ENCODE peak calls at places on chromosomes 16 and 17, in seven cellular contexts. One of them, this sample, is unnamed.

GRCh38 chr17:79114455-79115301 is 40.1 kb downstream of the ENGASE start:
- DNase-seq in psoas muscle: peak; percentile 44
- DNase-seq in A549: no peak
- DNase-seq in lung microvascular endothelial cell: no peak
- DNase-seq in aorta: no peak
- DNase-seq in HFFc6: no peak
- DNase-seq in iPS-NIHi11: peak; percentile 78
- DNase-seq in this sample: no peak

GRCh38 chr17:58005031-58005727 is 1.9 kb downstream of the SRSF1 start:
- DNase-seq in HFFc6: no peak
- DNase-seq in aorta: no peak
- DNase-seq in A549: no peak
- DNase-seq in lung microvascular endothelial cell: peak; percentile 22
- DNase-seq in psoas muscle: no peak
- DNase-seq in iPS-NIHi11: no peak
- DNase-seq in this sample: no peak

GRCh38 chr16:66503030-66503429 is 46.9 kb downstream of the TK2 start:
- DNase-seq in lung microvascular endothelial cell: no peak
- DNase-seq in iPS-NIHi11: no peak
- DNase-seq in HFFc6: no peak
- DNase-seq in psoas muscle: no peak
- DNase-seq in A549: no peak
- DNase-seq in aorta: peak; percentile 70
- DNase-seq in this sample: no peak

GRCh38 chr17:54153423-54153822 is 330.7 kb downstream of the KIF2B start:
- DNase-seq in lung microvascular endothelial cell: no peak
- DNase-seq in A549: no peak
- DNase-seq in iPS-NIHi11: no peak
- DNase-seq in psoas muscle: no peak
- DNase-seq in aorta: no peak
- DNase-seq in HFFc6: no peak
- DNase-seq in this sample: no peak

GRCh38 chr17:45394913-45395568 is 37.6 kb downstream of the ARHGAP27 start:
- DNase-seq in HFFc6: peak; percentile 74
- DNase-seq in lung microvascular endothelial cell: peak; percentile 81
- DNase-seq in iPS-NIHi11: peak; percentile 96
- DNase-seq in psoas muscle: peak; percentile 67
- DNase-seq in aorta: no peak
- DNase-seq in A549: peak; percentile 95
- DNase-seq in this sample: peak; percentile 78

GRCh38 chr17:38421224-38421841 is 6.9 kb upstream of the ARHGAP23 start:
- DNase-seq in iPS-NIHi11: no peak
- DNase-seq in lung microvascular endothelial cell: no peak
- DNase-seq in A549: no peak
- DNase-seq in psoas muscle: no peak
- DNase-seq in HFFc6: peak; percentile 16
- DNase-seq in aorta: peak; percentile 87
- DNase-seq in this sample: peak; percentile 29

GRCh38 chr17:71900830-71901229 is 220.0 kb upstream of the SOX9 start:
- DNase-seq in iPS-NIHi11: no peak
- DNase-seq in lung microvascular endothelial cell: no peak
- DNase-seq in psoas muscle: no peak
- DNase-seq in HFFc6: peak; percentile 1
- DNase-seq in A549: no peak
- DNase-seq in aorta: no peak
- DNase-seq in this sample: no peak

GRCh38 chr16:1991588-1992474 is 2.1 kb downstream of the SYNGR3 start:
- DNase-seq in lung microvascular endothelial cell: peak; percentile 91
- DNase-seq in psoas muscle: peak; percentile 96
- DNase-seq in A549: peak; percentile 73
- DNase-seq in aorta: peak; percentile 98
- DNase-seq in iPS-NIHi11: peak; percentile 98
- DNase-seq in HFFc6: peak; percentile 66
- DNase-seq in this sample: peak; percentile 88

GRCh38 chr17:67390646-67391480 is 13.8 kb downstream of the PITPNC1 start:
- DNase-seq in iPS-NIHi11: no peak
- DNase-seq in HFFc6: peak; percentile 93
- DNase-seq in A549: peak; percentile 42
- DNase-seq in psoas muscle: no peak
- DNase-seq in lung microvascular endothelial cell: peak; percentile 97
- DNase-seq in aorta: no peak
- DNase-seq in this sample: peak; percentile 93

GRCh38 chr17:8041249-8041928 is 2.5 kb downstream of the ALOX15B start:
- DNase-seq in aorta: peak; percentile 42
- DNase-seq in iPS-NIHi11: no peak
- DNase-seq in HFFc6: peak; percentile 51
- DNase-seq in psoas muscle: no peak
- DNase-seq in lung microvascular endothelial cell: peak; percentile 71
- DNase-seq in A549: peak; percentile 81
- DNase-seq in this sample: peak; percentile 66

GRCh38 chr17:48586355-48586924 is 3.6 kb downstream of the HOXB3 start:
- DNase-seq in psoas muscle: no peak
- DNase-seq in aorta: no peak
- DNase-seq in lung microvascular endothelial cell: no peak
- DNase-seq in A549: no peak
- DNase-seq in iPS-NIHi11: no peak
- DNase-seq in HFFc6: no peak
- DNase-seq in this sample: peak; percentile 36

GRCh38 chr16:80723091-80723490 is 81.3 kb downstream of the CDYL2 start:
- DNase-seq in HFFc6: no peak
- DNase-seq in A549: no peak
- DNase-seq in psoas muscle: no peak
- DNase-seq in lung microvascular endothelial cell: no peak
- DNase-seq in iPS-NIHi11: no peak
- DNase-seq in aorta: no peak
- DNase-seq in this sample: no peak

GRCh38 chr17:44155488-44155887 is 13.8 kb downstream of the HROB start:
- DNase-seq in aorta: no peak
- DNase-seq in lung microvascular endothelial cell: no peak
- DNase-seq in HFFc6: no peak
- DNase-seq in A549: no peak
- DNase-seq in iPS-NIHi11: no peak
- DNase-seq in psoas muscle: no peak
- DNase-seq in this sample: no peak

GRCh38 chr17:17872468-17873345 is 35.9 kb upstream of the SREBF1 start:
- DNase-seq in lung microvascular endothelial cell: peak; percentile 37
- DNase-seq in A549: no peak
- DNase-seq in HFFc6: peak; percentile 32
- DNase-seq in aorta: no peak
- DNase-seq in iPS-NIHi11: no peak
- DNase-seq in psoas muscle: no peak
- DNase-seq in this sample: no peak

GRCh38 chr16:51762081-51762995 is 611.3 kb upstream of the SALL1 start:
- DNase-seq in iPS-NIHi11: peak; percentile 77
- DNase-seq in HFFc6: peak; percentile 60
- DNase-seq in psoas muscle: peak; percentile 54
- DNase-seq in A549: peak; percentile 51
- DNase-seq in lung microvascular endothelial cell: peak; percentile 65
- DNase-seq in aorta: peak; percentile 86
- DNase-seq in this sample: peak; percentile 36

GRCh38 chr16:12618515-12618914 is 185.2 kb downstream of the CPPED1 start:
- DNase-seq in iPS-NIHi11: no peak
- DNase-seq in lung microvascular endothelial cell: no peak
- DNase-seq in psoas muscle: no peak
- DNase-seq in aorta: no peak
- DNase-seq in HFFc6: no peak
- DNase-seq in A549: no peak
- DNase-seq in this sample: no peak

GRCh38 chr16:12876778-12877177 is 24.6 kb upstream of the SHISA9 start:
- DNase-seq in psoas muscle: no peak
- DNase-seq in aorta: no peak
- DNase-seq in iPS-NIHi11: no peak
- DNase-seq in A549: no peak
- DNase-seq in HFFc6: no peak
- DNase-seq in lung microvascular endothelial cell: no peak
- DNase-seq in this sample: no peak

GRCh38 chr17:65430209-65430833 is 131.1 kb downstream of the AXIN2 start:
- DNase-seq in A549: no peak
- DNase-seq in HFFc6: no peak
- DNase-seq in iPS-NIHi11: no peak
- DNase-seq in psoas muscle: no peak
- DNase-seq in aorta: no peak
- DNase-seq in lung microvascular endothelial cell: no peak
- DNase-seq in this sample: no peak

GRCh38 chr17:7632492-7632894 is 2.6 kb downstream of the SHBG start:
- DNase-seq in iPS-NIHi11: peak; percentile 83
- DNase-seq in aorta: no peak
- DNase-seq in psoas muscle: no peak
- DNase-seq in A549: peak; percentile 79
- DNase-seq in lung microvascular endothelial cell: peak; percentile 50
- DNase-seq in HFFc6: peak; percentile 51
- DNase-seq in this sample: peak; percentile 24

GRCh38 chr17:82241183-82241925 is 12.5 kb downstream of the SLC16A3 start:
- DNase-seq in A549: no peak
- DNase-seq in lung microvascular endothelial cell: peak; percentile 84
- DNase-seq in psoas muscle: peak; percentile 83
- DNase-seq in iPS-NIHi11: no peak
- DNase-seq in HFFc6: peak; percentile 81
- DNase-seq in aorta: peak; percentile 93
- DNase-seq in this sample: peak; percentile 85

GRCh38 chr17:2105663-2106062 is 50.8 kb downstream of the HIC1 start:
- DNase-seq in lung microvascular endothelial cell: no peak
- DNase-seq in psoas muscle: no peak
- DNase-seq in aorta: no peak
- DNase-seq in iPS-NIHi11: no peak
- DNase-seq in A549: no peak
- DNase-seq in HFFc6: no peak
- DNase-seq in this sample: no peak

GRCh38 chr16:56262148-56262878 is 71.0 kb downstream of the GNAO1 start:
- DNase-seq in aorta: no peak
- DNase-seq in HFFc6: no peak
- DNase-seq in A549: no peak
- DNase-seq in psoas muscle: no peak
- DNase-seq in iPS-NIHi11: no peak
- DNase-seq in lung microvascular endothelial cell: no peak
- DNase-seq in this sample: no peak

GRCh38 chr17:4739122-4740024 is at the start of the genes CXCL16 and ZMYND15:
- DNase-seq in A549: peak; percentile 85
- DNase-seq in psoas muscle: peak; percentile 57
- DNase-seq in lung microvascular endothelial cell: peak; percentile 45
- DNase-seq in aorta: peak; percentile 90
- DNase-seq in HFFc6: no peak
- DNase-seq in iPS-NIHi11: peak; percentile 80
- DNase-seq in this sample: peak; percentile 49

GRCh38 chr17:82661717-82662683 is 13.8 kb upstream of the WDR45B start:
- DNase-seq in HFFc6: no peak
- DNase-seq in psoas muscle: peak; percentile 7
- DNase-seq in aorta: peak; percentile 60
- DNase-seq in A549: no peak
- DNase-seq in iPS-NIHi11: no peak
- DNase-seq in lung microvascular endothelial cell: no peak
- DNase-seq in this sample: no peak

GRCh38 chr17:70644093-70644492 is 474.8 kb downstream of the KCNJ2 start:
- DNase-seq in HFFc6: no peak
- DNase-seq in lung microvascular endothelial cell: no peak
- DNase-seq in aorta: no peak
- DNase-seq in iPS-NIHi11: no peak
- DNase-seq in psoas muscle: no peak
- DNase-seq in A549: no peak
- DNase-seq in this sample: peak; percentile 4

GRCh38 chr16:88195021-88195581 is 187.7 kb upstream of the ZNF469 start:
- DNase-seq in psoas muscle: no peak
- DNase-seq in lung microvascular endothelial cell: no peak
- DNase-seq in iPS-NIHi11: no peak
- DNase-seq in A549: no peak
- DNase-seq in HFFc6: no peak
- DNase-seq in aorta: no peak
- DNase-seq in this sample: no peak

GRCh38 chr16:85173981-85174751 is 61.9 kb upstream of the CIBAR2 start:
- DNase-seq in HFFc6: peak; percentile 88
- DNase-seq in lung microvascular endothelial cell: peak; percentile 68
- DNase-seq in A549: peak; percentile 76
- DNase-seq in psoas muscle: peak; percentile 73
- DNase-seq in aorta: peak; percentile 91
- DNase-seq in iPS-NIHi11: no peak
- DNase-seq in this sample: peak; percentile 72

GRCh38 chr16:54296543-54296942 is 10.0 kb upstream of the IRX3 start:
- DNase-seq in iPS-NIHi11: no peak
- DNase-seq in HFFc6: no peak
- DNase-seq in A549: no peak
- DNase-seq in lung microvascular endothelial cell: no peak
- DNase-seq in aorta: no peak
- DNase-seq in psoas muscle: no peak
- DNase-seq in this sample: no peak

GRCh38 chr17:66276328-66276937 is 26.0 kb upstream of the PRKCA start:
- DNase-seq in HFFc6: peak; percentile 22
- DNase-seq in lung microvascular endothelial cell: peak; percentile 19
- DNase-seq in iPS-NIHi11: no peak
- DNase-seq in psoas muscle: no peak
- DNase-seq in aorta: no peak
- DNase-seq in A549: peak; percentile 39
- DNase-seq in this sample: peak; percentile 15

GRCh38 chr17:37743612-37743874 is 1.3 kb downstream of the HNF1B start:
- DNase-seq in HFFc6: no peak
- DNase-seq in aorta: no peak
- DNase-seq in iPS-NIHi11: peak; percentile 26
- DNase-seq in A549: peak; percentile 91
- DNase-seq in lung microvascular endothelial cell: no peak
- DNase-seq in psoas muscle: no peak
- DNase-seq in this sample: no peak

GRCh38 chr16:9135797-9136196 is 44.4 kb downstream of the HAPSTR1 start:
- DNase-seq in lung microvascular endothelial cell: peak; percentile 21
- DNase-seq in aorta: peak; percentile 40
- DNase-seq in HFFc6: no peak
- DNase-seq in psoas muscle: no peak
- DNase-seq in iPS-NIHi11: no peak
- DNase-seq in A549: no peak
- DNase-seq in this sample: no peak

GRCh38 chr17:47663997-47664941 is 14.6 kb downstream of the KPNB1 start:
- DNase-seq in psoas muscle: no peak
- DNase-seq in A549: peak; percentile 76
- DNase-seq in iPS-NIHi11: peak; percentile 69
- DNase-seq in lung microvascular endothelial cell: peak; percentile 70
- DNase-seq in HFFc6: peak; percentile 48
- DNase-seq in aorta: no peak
- DNase-seq in this sample: peak; percentile 80

GRCh38 chr17:16989953-16990860 is 18.3 kb upstream of the TNFRSF13B start:
- DNase-seq in lung microvascular endothelial cell: no peak
- DNase-seq in A549: no peak
- DNase-seq in HFFc6: peak; percentile 69
- DNase-seq in psoas muscle: no peak
- DNase-seq in iPS-NIHi11: no peak
- DNase-seq in aorta: no peak
- DNase-seq in this sample: no peak

GRCh38 chr16:79264237-79265104 is 336.1 kb downstream of the MAF start:
- DNase-seq in aorta: no peak
- DNase-seq in iPS-NIHi11: no peak
- DNase-seq in A549: no peak
- DNase-seq in lung microvascular endothelial cell: no peak
- DNase-seq in psoas muscle: no peak
- DNase-seq in HFFc6: no peak
- DNase-seq in this sample: no peak

GRCh38 chr17:44095647-44096496 is 25.3 kb downstream of the G6PC3 start:
- DNase-seq in A549: peak; percentile 88
- DNase-seq in lung microvascular endothelial cell: peak; percentile 96
- DNase-seq in aorta: no peak
- DNase-seq in iPS-NIHi11: peak; percentile 81
- DNase-seq in HFFc6: peak; percentile 88
- DNase-seq in psoas muscle: peak; percentile 68
- DNase-seq in this sample: peak; percentile 97